ENCODE peak calls at places on chromosomes 5 and 9, in six cellular contexts. Z is H1, A is IMR-90, I is mesendoderm, D is trophoblast cell, J is H9. G is an unnamed sample.

GRCh38 chr9:84699897-84700395 is 30.4 kb downstream of the NTRK2 start:
- DNase-seq in Z (no peak), A (no peak), I (no peak), D (no peak), J (no peak), G (no peak)

GRCh38 chr5:16809816-16810502 is 126.1 kb downstream of the MYO10 start:
- DNase-seq in Z (no peak), A (peak), I (no peak), D (peak), J (no peak), G (peak)

GRCh38 chr5:57889558-57889957 is 406.9 kb upstream of the ACTBL2 start:
- DNase-seq in Z (no peak), A (peak), I (peak), D (peak), J (no peak), G (peak)

GRCh38 chr5:124203308-124203707 is 543.1 kb downstream of the ZNF608 start:
- DNase-seq in Z (no peak), A (no peak), I (peak), D (no peak), J (no peak), G (no peak)

GRCh38 chr9:83920469-83920941 is 727 bp downstream of the KIF27 start:
- DNase-seq in Z (no peak), A (peak), I (peak), D (peak), J (no peak), G (peak)

GRCh38 chr5:103021310-103021709 is 98.6 kb downstream of the GIN1 start:
- DNase-seq in Z (no peak), A (peak), I (no peak), D (no peak), J (no peak), G (no peak)

GRCh38 chr5:173839117-173839713 is 48.9 kb upstream of the CPEB4 start:
- DNase-seq in Z (no peak), A (no peak), I (peak), D (peak), J (no peak), G (no peak)

GRCh38 chr9:133995012-133995896 is 3.1 kb upstream of the VAV2 start:
- DNase-seq in Z (no peak), A (no peak), I (peak), D (peak), J (no peak), G (no peak)

GRCh38 chr5:199821-200645 is 8.7 kb downstream of the LRRC14B start:
- DNase-seq in Z (no peak), A (no peak), I (no peak), D (no peak), J (no peak), G (no peak)

GRCh38 chr5:163330723-163331668 is 106.4 kb upstream of the CCNG1 start:
- DNase-seq in Z (peak), A (no peak), I (peak), D (no peak), J (peak), G (no peak)

GRCh38 chr5:128538249-128539037 is 398 bp upstream of the FBN2 start:
- DNase-seq in Z (peak), A (peak), I (peak), D (peak), J (peak), G (peak)

GRCh38 chr5:98514106-98514665 is 259.3 kb upstream of the RGMB start:
- DNase-seq in Z (no peak), A (no peak), I (no peak), D (no peak), J (no peak), G (no peak)

GRCh38 chr5:168467755-168468280 is 18.5 kb upstream of the RARS1 start:
- DNase-seq in Z (no peak), A (no peak), I (no peak), D (no peak), J (no peak), G (no peak)

GRCh38 chr9:124470726-124471125 is 20.5 kb downstream of the ADGRD2 start:
- DNase-seq in Z (no peak), A (no peak), I (no peak), D (no peak), J (no peak), G (no peak)

GRCh38 chr9:124470306-124470705 is 20.1 kb downstream of the ADGRD2 start:
- DNase-seq in Z (no peak), A (no peak), I (no peak), D (no peak), J (no peak), G (no peak)

GRCh38 chr9:124467410-124468060 is 17.3 kb downstream of the ADGRD2 start:
- DNase-seq in Z (no peak), A (no peak), I (no peak), D (no peak), J (no peak), G (no peak)

GRCh38 chr9:124468061-124468740 is 17.9 kb downstream of the ADGRD2 start:
- DNase-seq in Z (no peak), A (no peak), I (no peak), D (no peak), J (no peak), G (no peak)

GRCh38 chr9:124469011-124469832 is 19.0 kb downstream of the ADGRD2 start:
- DNase-seq in Z (no peak), A (no peak), I (no peak), D (no peak), J (no peak), G (no peak)
- H2BK120ac ChIP-seq in Z (no peak), A (no peak), I (no peak), D (no peak), J (no peak), G (no peak)

GRCh38 chr9:135037521-135038250 is 49.8 kb upstream of the OLFM1 start:
- DNase-seq in Z (peak), A (no peak), I (no peak), D (no peak), J (peak), G (no peak)
- H3K4ac ChIP-seq in Z (no peak), A (no peak), I (no peak), D (no peak), J (no peak), G (no peak)

DNA sequence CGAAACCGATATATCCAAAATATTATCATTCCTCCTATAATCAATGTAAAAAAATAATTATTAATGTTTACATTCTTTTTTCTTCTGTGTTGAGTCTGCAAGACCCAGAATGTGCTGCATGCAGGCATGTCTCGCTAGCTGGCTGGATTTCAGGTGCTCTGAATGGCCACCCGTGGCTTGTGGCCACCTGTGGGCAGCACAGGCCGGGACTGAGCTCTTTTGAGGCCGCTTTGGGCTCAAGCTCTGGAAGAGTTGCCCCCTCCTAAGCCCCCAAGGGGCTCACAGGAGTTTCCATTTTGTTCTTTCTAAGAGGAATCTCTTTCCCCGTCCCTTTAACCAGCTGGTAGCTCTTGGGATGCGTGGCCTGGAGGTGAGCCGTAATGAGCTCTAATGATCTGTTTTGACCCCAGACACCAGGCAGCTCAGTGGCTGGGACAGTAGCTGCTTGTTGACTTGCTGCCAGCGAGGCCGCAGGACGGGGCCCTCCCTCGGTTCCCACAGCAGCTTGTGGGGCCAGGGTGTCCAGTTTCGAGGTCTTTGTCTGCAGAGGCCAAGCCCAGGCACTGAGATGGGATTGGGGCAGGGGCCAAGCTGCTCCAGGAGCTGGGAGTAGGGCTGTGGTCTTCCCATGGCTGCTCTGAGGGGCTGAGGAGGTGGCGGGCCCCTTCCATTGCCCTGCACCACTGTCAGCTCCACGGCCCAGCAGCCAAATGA is 20.8 kb downstream of the ASS1 start:
- DNase-seq in Z (no peak), A (no peak), I (no peak), D (no peak), J (peak), G (no peak)
- H2BK120ac ChIP-seq in Z (no peak), A (no peak), I (no peak), D (no peak), J (no peak), G (no peak)

GRCh38 chr5:178626484-178627258 is at the start of gene CLK4:
- DNase-seq in Z (peak), A (peak), I (peak), D (peak), J (peak), G (peak)
- H3K4ac ChIP-seq in Z (peak), A (peak), I (peak), D (peak), J (no peak), G (peak)

GRCh38 chr5:81852277-81853004 is 101.5 kb upstream of the SSBP2 start:
- DNase-seq in Z (peak), A (peak), I (peak), D (peak), J (peak), G (peak)
- H2BK120ac ChIP-seq in Z (peak), A (peak), I (peak), D (peak), J (peak), G (peak)

G was measured in mesenchymal stem cell.